ENCODE peak calls at places on chromosomes 12 and 14, in six cellular contexts. One of them, this sample, is unnamed.
A peak's percentile ranks its signal among the peaks of the same experiment; 100 is the strongest.

GRCh38 chr12:5546616-5547015 is 114.7 kb downstream of the NTF3 start:
- DNase-seq in PC-3: no peak
- DNase-seq in upper lobe of right lung: no peak
- DNase-seq in stomach: no peak
- DNase-seq in left ventricle myocardium inferior: no peak
- DNase-seq in neuronal stem cell: no peak
- DNase-seq in this sample: no peak

GRCh38 chr12:124586756-124587155 is 19.3 kb upstream of the NCOR2 start:
- DNase-seq in PC-3: peak; percentile 32
- DNase-seq in upper lobe of right lung: no peak
- DNase-seq in stomach: no peak
- DNase-seq in left ventricle myocardium inferior: no peak
- DNase-seq in neuronal stem cell: no peak
- DNase-seq in this sample: no peak

GRCh38 chr12:127149226-127149964 is 1117.6 kb upstream of the TMEM132C start:
- DNase-seq in PC-3: no peak
- DNase-seq in upper lobe of right lung: no peak
- DNase-seq in stomach: no peak
- DNase-seq in left ventricle myocardium inferior: no peak
- DNase-seq in neuronal stem cell: no peak
- DNase-seq in this sample: no peak

GRCh38 chr12:105453306-105453705 is 122.8 kb downstream of the C12orf75 start:
- DNase-seq in PC-3: no peak
- DNase-seq in upper lobe of right lung: no peak
- DNase-seq in stomach: no peak
- DNase-seq in left ventricle myocardium inferior: no peak
- DNase-seq in neuronal stem cell: no peak
- DNase-seq in this sample: no peak

GRCh38 chr14:99275222-99275584 is 3.2 kb upstream of the BCL11B start:
- DNase-seq in PC-3: no peak
- DNase-seq in upper lobe of right lung: no peak
- DNase-seq in stomach: no peak
- DNase-seq in left ventricle myocardium inferior: no peak
- DNase-seq in neuronal stem cell: no peak
- DNase-seq in this sample: no peak

GRCh38 chr14:84520711-84521338 is 1009.1 kb upstream of the FLRT2 start:
- DNase-seq in PC-3: no peak
- DNase-seq in upper lobe of right lung: no peak
- DNase-seq in stomach: no peak
- DNase-seq in left ventricle myocardium inferior: no peak
- DNase-seq in neuronal stem cell: no peak
- DNase-seq in this sample: no peak

GRCh38 chr12:6644257-6644596 is 3.0 kb downstream of the ACRBP start:
- DNase-seq in PC-3: no peak
- DNase-seq in upper lobe of right lung: no peak
- DNase-seq in stomach: no peak
- DNase-seq in left ventricle myocardium inferior: no peak
- DNase-seq in neuronal stem cell: no peak
- DNase-seq in this sample: no peak

GRCh38 chr14:76465651-76466050 is 89.7 kb downstream of the ESRRB start:
- DNase-seq in PC-3: no peak
- DNase-seq in upper lobe of right lung: no peak
- DNase-seq in stomach: no peak
- DNase-seq in left ventricle myocardium inferior: no peak
- DNase-seq in neuronal stem cell: no peak
- DNase-seq in this sample: no peak

GRCh38 chr12:19712041-19712440 is 272.7 kb downstream of the AEBP2 start:
- DNase-seq in PC-3: peak; percentile 66
- DNase-seq in upper lobe of right lung: no peak
- DNase-seq in stomach: no peak
- DNase-seq in left ventricle myocardium inferior: no peak
- DNase-seq in neuronal stem cell: no peak
- DNase-seq in this sample: no peak

GRCh38 chr14:63499701-63500250 is 43.4 kb downstream of the PPP2R5E start:
- DNase-seq in PC-3: peak; percentile 88
- DNase-seq in upper lobe of right lung: no peak
- DNase-seq in stomach: no peak
- DNase-seq in left ventricle myocardium inferior: no peak
- DNase-seq in neuronal stem cell: no peak
- DNase-seq in this sample: no peak

GRCh38 chr14:20413785-20414117 is 450 bp upstream of the TEP1 start:
- DNase-seq in PC-3: peak; percentile 17
- DNase-seq in upper lobe of right lung: no peak
- DNase-seq in stomach: no peak
- DNase-seq in left ventricle myocardium inferior: no peak
- DNase-seq in neuronal stem cell: no peak
- DNase-seq in this sample: no peak

GRCh38 chr12:68350753-68351152 is 18.6 kb upstream of the MDM1 start:
- DNase-seq in PC-3: peak; percentile 15
- DNase-seq in upper lobe of right lung: no peak
- DNase-seq in stomach: no peak
- DNase-seq in left ventricle myocardium inferior: no peak
- DNase-seq in neuronal stem cell: no peak
- DNase-seq in this sample: no peak

GRCh38 chr14:101246894-101247853 is 314.1 kb upstream of the DIO3 start:
- DNase-seq in PC-3: no peak
- DNase-seq in upper lobe of right lung: peak; percentile 58
- DNase-seq in stomach: peak; percentile 15
- DNase-seq in left ventricle myocardium inferior: no peak
- DNase-seq in neuronal stem cell: no peak
- DNase-seq in this sample: no peak

GRCh38 chr14:68678471-68678870 is 114.4 kb downstream of the ZFP36L1 start:
- DNase-seq in PC-3: no peak
- DNase-seq in upper lobe of right lung: peak; percentile 20
- DNase-seq in stomach: no peak
- DNase-seq in left ventricle myocardium inferior: no peak
- DNase-seq in neuronal stem cell: no peak
- DNase-seq in this sample: no peak

GRCh38 chr14:68679746-68680467 is 113.0 kb downstream of the ZFP36L1 start:
- DNase-seq in PC-3: no peak
- DNase-seq in upper lobe of right lung: no peak
- DNase-seq in stomach: no peak
- DNase-seq in left ventricle myocardium inferior: no peak
- DNase-seq in neuronal stem cell: no peak
- DNase-seq in this sample: no peak

GRCh38 chr14:68680541-68681051 is 112.3 kb downstream of the ZFP36L1 start:
- DNase-seq in PC-3: no peak
- DNase-seq in upper lobe of right lung: peak; percentile 34
- DNase-seq in stomach: no peak
- DNase-seq in left ventricle myocardium inferior: no peak
- DNase-seq in neuronal stem cell: no peak
- DNase-seq in this sample: no peak

GRCh38 chr14:68677901-68678300 is 115.0 kb downstream of the ZFP36L1 start:
- DNase-seq in PC-3: no peak
- DNase-seq in upper lobe of right lung: no peak
- DNase-seq in stomach: no peak
- DNase-seq in left ventricle myocardium inferior: no peak
- DNase-seq in neuronal stem cell: no peak
- DNase-seq in this sample: no peak

DNA sequence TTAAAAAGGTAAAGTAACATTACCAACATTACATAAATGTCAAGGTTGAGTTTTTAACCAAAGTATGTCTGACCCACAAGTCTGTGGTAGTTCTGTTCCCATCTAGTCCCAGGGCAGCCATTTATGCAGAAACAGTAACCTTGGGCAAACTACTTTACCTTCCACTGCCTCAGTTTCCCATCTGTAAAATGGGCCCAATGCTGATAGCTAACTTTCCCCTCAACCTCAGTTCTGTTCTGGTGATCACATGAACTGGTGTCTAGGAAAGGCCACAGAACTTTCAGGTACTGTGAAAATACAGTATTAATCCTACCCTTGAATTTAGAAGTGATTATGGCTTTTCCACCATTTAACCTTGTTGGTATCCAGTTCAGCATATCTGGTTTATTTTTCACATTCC is 113.6 kb downstream of the ZFP36L1 start:
- DNase-seq in PC-3: no peak
- DNase-seq in upper lobe of right lung: no peak
- DNase-seq in stomach: no peak
- DNase-seq in left ventricle myocardium inferior: no peak
- DNase-seq in neuronal stem cell: no peak
- DNase-seq in this sample: no peak
- H3K4me1 ChIP-seq in PC-3: peaks cover 43% of the 10 kb centered on the region
- H3K4me1 ChIP-seq in upper lobe of right lung: peaks cover 40% of the 10 kb centered on the region
- H3K4me1 ChIP-seq in stomach: peaks cover 79% of the 10 kb centered on the region
- H3K4me1 ChIP-seq in left ventricle myocardium inferior: peaks cover 52% of the 10 kb centered on the region
- H3K4me1 ChIP-seq in neuronal stem cell: peaks cover 4% of the 10 kb centered on the region
- H3K4me1 ChIP-seq in this sample: peaks cover 34% of the 10 kb centered on the region

GRCh38 chr14:103110681-103111296 is 12.5 kb upstream of the TNFAIP2 start:
- DNase-seq in PC-3: no peak
- DNase-seq in upper lobe of right lung: no peak
- DNase-seq in stomach: peak; percentile 71
- DNase-seq in left ventricle myocardium inferior: no peak
- DNase-seq in neuronal stem cell: no peak
- DNase-seq in this sample: no peak

GRCh38 chr14:103112488-103113243 is 10.6 kb upstream of the TNFAIP2 start:
- DNase-seq in PC-3: no peak
- DNase-seq in upper lobe of right lung: no peak
- DNase-seq in stomach: no peak
- DNase-seq in left ventricle myocardium inferior: no peak
- DNase-seq in neuronal stem cell: no peak
- DNase-seq in this sample: no peak

GRCh38 chr14:103111297-103111981 is 11.8 kb upstream of the TNFAIP2 start:
- DNase-seq in PC-3: no peak
- DNase-seq in upper lobe of right lung: no peak
- DNase-seq in stomach: no peak
- DNase-seq in left ventricle myocardium inferior: no peak
- DNase-seq in neuronal stem cell: no peak
- DNase-seq in this sample: no peak

GRCh38 chr14:103113774-103114173 is 9.5 kb upstream of the TNFAIP2 start:
- DNase-seq in PC-3: no peak
- DNase-seq in upper lobe of right lung: no peak
- DNase-seq in stomach: no peak
- DNase-seq in left ventricle myocardium inferior: no peak
- DNase-seq in neuronal stem cell: no peak
- DNase-seq in this sample: no peak

GRCh38 chr14:103113303-103113702 is 10.0 kb upstream of the TNFAIP2 start:
- DNase-seq in PC-3: no peak
- DNase-seq in upper lobe of right lung: no peak
- DNase-seq in stomach: no peak
- DNase-seq in left ventricle myocardium inferior: no peak
- DNase-seq in neuronal stem cell: no peak
- DNase-seq in this sample: no peak
- H3K4me3 ChIP-seq in PC-3: no peak overlapping the region
- H3K4me3 ChIP-seq in upper lobe of right lung: no peak overlapping the region
- H3K4me3 ChIP-seq in stomach: no peak overlapping the region
- H3K4me3 ChIP-seq in left ventricle myocardium inferior: no peak overlapping the region
- H3K4me3 ChIP-seq in neuronal stem cell: no peak overlapping the region
- H3K4me3 ChIP-seq in this sample: no peak overlapping the region

DNA sequence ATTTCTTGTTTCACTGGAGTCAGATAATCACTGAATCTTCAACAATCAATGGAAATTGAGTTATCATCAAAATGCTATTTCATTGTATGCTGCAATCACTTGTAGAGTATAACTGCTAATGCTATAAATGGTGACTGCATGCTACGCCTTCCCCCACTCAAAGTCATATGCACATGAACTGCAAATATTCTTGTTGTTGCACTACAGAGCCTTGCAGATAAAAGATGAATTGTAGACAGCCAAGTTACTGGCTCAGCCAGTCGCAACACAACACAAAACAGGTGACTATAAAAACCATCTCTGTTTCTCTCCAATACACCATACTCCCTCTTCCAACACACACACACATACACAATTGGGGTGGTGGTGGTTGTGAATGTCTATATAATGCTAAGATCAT is 171.0 kb upstream of the HMGA2 start:
- DNase-seq in PC-3: no peak
- DNase-seq in upper lobe of right lung: no peak
- DNase-seq in stomach: no peak
- DNase-seq in left ventricle myocardium inferior: no peak
- DNase-seq in neuronal stem cell: no peak
- DNase-seq in this sample: no peak
- H3K4me1 ChIP-seq in PC-3: peaks cover 54% of the 10 kb centered on the region
- H3K4me1 ChIP-seq in upper lobe of right lung: peaks cover 5% of the 10 kb centered on the region
- H3K4me1 ChIP-seq in stomach: no peaks in the 10 kb centered on the region
- H3K4me1 ChIP-seq in left ventricle myocardium inferior: no peaks in the 10 kb centered on the region
- H3K4me1 ChIP-seq in neuronal stem cell: peaks cover 8% of the 10 kb centered on the region
- H3K4me1 ChIP-seq in this sample: peaks cover 6% of the 10 kb centered on the region

GRCh38 chr12:117090388-117090787 is 8.8 kb downstream of the TESC start:
- DNase-seq in PC-3: no peak
- DNase-seq in upper lobe of right lung: no peak
- DNase-seq in stomach: no peak
- DNase-seq in left ventricle myocardium inferior: no peak
- DNase-seq in neuronal stem cell: no peak
- DNase-seq in this sample: no peak
- H3K4me3 ChIP-seq in PC-3: no peak overlapping the region
- H3K4me3 ChIP-seq in upper lobe of right lung: no peak overlapping the region
- H3K4me3 ChIP-seq in stomach: no peak overlapping the region
- H3K4me3 ChIP-seq in left ventricle myocardium inferior: no peak overlapping the region
- H3K4me3 ChIP-seq in neuronal stem cell: no peak overlapping the region
- H3K4me3 ChIP-seq in this sample: no peak overlapping the region